ENCODE peak calls at places on chromosomes 1 and 21, in nine cellular contexts. X, Z, R, S, V, W, I, T and U are unnamed samples.

GRCh38 chr1:19315378-19316206 is 3.5 kb downstream of the SLC66A1 start:
- DNase-seq in X (no peak), Z (peak; percentile 68), R (peak; percentile 57), S (no peak), V (no peak), W (peak; percentile 88), I (no peak), T (no peak), U (no peak)

GRCh38 chr1:230772457-230773395 is 25.5 kb downstream of the CAPN9 start:
- DNase-seq in X (no peak), Z (no peak), R (no peak), S (peak; percentile 48), V (no peak), W (no peak), I (peak; percentile 73), T (no peak), U (no peak)

GRCh38 chr1:186662752-186663151 is 17.5 kb downstream of the PTGS2 start:
- DNase-seq in X (no peak), Z (peak; percentile 59), R (no peak), S (no peak), V (no peak), W (no peak), I (no peak), T (no peak), U (no peak)

GRCh38 chr21:41803316-41803715 is 36.5 kb upstream of the RIPK4 start:
- DNase-seq in X (no peak), Z (no peak), R (no peak), S (no peak), V (no peak), W (no peak), I (no peak), T (no peak), U (no peak)

GRCh38 chr1:216929870-216930582 is 206.8 kb upstream of the ESRRG start:
- DNase-seq in X (no peak), Z (peak; percentile 42), R (no peak), S (no peak), V (no peak), W (no peak), I (no peak), T (no peak), U (no peak)

GRCh38 chr1:59768752-59769411 is 45.9 kb upstream of the HOOK1 start:
- DNase-seq in X (no peak), Z (no peak), R (no peak), S (peak; percentile 31), V (no peak), W (no peak), I (no peak), T (no peak), U (no peak)

GRCh38 chr21:17730782-17731181 is 88.4 kb downstream of the C21orf91 start:
- DNase-seq in X (no peak), Z (peak; percentile 11), R (no peak), S (no peak), V (no peak), W (peak; percentile 71), I (no peak), T (no peak), U (no peak)

GRCh38 chr1:225842074-225842473 is 32.1 kb downstream of the EPHX1 start:
- DNase-seq in X (no peak), Z (no peak), R (no peak), S (no peak), V (no peak), W (no peak), I (no peak), T (no peak), U (no peak)

GRCh38 chr1:56578963-56579875 is at the start of gene PLPP3:
- DNase-seq in X (peak; percentile 68), Z (peak; percentile 91), R (peak; percentile 95), S (peak; percentile 87), V (peak; percentile 82), W (peak; percentile 55), I (peak; percentile 74), T (peak; percentile 3), U (no peak)

GRCh38 chr1:47571161-47571560 is 133.3 kb downstream of the FOXD2 start:
- DNase-seq in X (no peak), Z (no peak), R (no peak), S (no peak), V (no peak), W (no peak), I (no peak), T (no peak), U (no peak)

GRCh38 chr1:222592171-222592570 is 2.4 kb upstream of the TAF1A start:
- DNase-seq in X (no peak), Z (no peak), R (no peak), S (no peak), V (no peak), W (no peak), I (no peak), T (no peak), U (no peak)

GRCh38 chr1:159881930-159882839 is 17.8 kb downstream of the CFAP45 start:
- DNase-seq in X (no peak), Z (peak; percentile 95), R (peak; percentile 82), S (peak; percentile 89), V (peak; percentile 87), W (peak; percentile 55), I (no peak), T (no peak), U (peak; percentile 11)

GRCh38 chr1:6700853-6701436 is 671 bp downstream of the DNAJC11 start:
- DNase-seq in X (peak; percentile 3), Z (no peak), R (no peak), S (no peak), V (no peak), W (no peak), I (no peak), T (peak; percentile 8), U (no peak)

GRCh38 chr1:240883490-240883889 is 271.5 kb upstream of the GREM2 start:
- DNase-seq in X (no peak), Z (no peak), R (no peak), S (no peak), V (no peak), W (no peak), I (no peak), T (no peak), U (no peak)

GRCh38 chr1:194369060-194369459 is 1182.6 kb upstream of the B3GALT2 start:
- DNase-seq in X (no peak), Z (no peak), R (no peak), S (no peak), V (no peak), W (no peak), I (no peak), T (no peak), U (no peak)

GRCh38 chr1:185539277-185539943 is 194.8 kb upstream of the HMCN1 start:
- DNase-seq in X (no peak), Z (no peak), R (no peak), S (no peak), V (no peak), W (no peak), I (no peak), T (no peak), U (no peak)

GRCh38 chr1:87682565-87682964 is 353.9 kb downstream of the LMO4 start:
- DNase-seq in X (no peak), Z (no peak), R (no peak), S (no peak), V (no peak), W (no peak), I (no peak), T (no peak), U (no peak)

GRCh38 chr1:43206721-43207228 is 34.6 kb downstream of the CFAP57 start:
- DNase-seq in X (no peak), Z (peak; percentile 91), R (no peak), S (no peak), V (peak; percentile 94), W (no peak), I (no peak), T (no peak), U (no peak)